ENCODE peak calls at places on chromosomes 4 and X, in five cellular contexts. D, Z, S, R and Y are unnamed samples.
A peak's percentile ranks its signal among the peaks of the same experiment; 100 is the strongest.

GRCh38 chr4:183504064-183504929 is 561 bp upstream of the ING2 start:
- DNase-seq in Z (peak; percentile 97), R (peak; percentile 87), D (peak; percentile 99), S (peak; percentile 99), Y (peak; percentile 98)

GRCh38 chr4:6019316-6020263 is 1.4 kb upstream of the C4orf50 start:
- DNase-seq in S (peak; percentile 3), D (peak; percentile 54), Z (peak; percentile 45), R (peak; percentile 26), Y (peak; percentile 65)

GRCh38 chr4:161428180-161428965 is 735.4 kb downstream of the FSTL5 start:
- DNase-seq in Z (no peak), R (no peak), D (no peak), S (no peak), Y (no peak)

GRCh38 chr4:155079866-155080265 is 128.6 kb upstream of the NPY2R start:
- DNase-seq in Z (no peak), S (no peak), R (no peak), D (no peak), Y (no peak)

GRCh38 chrX:112863850-112864249 is 23.2 kb upstream of the AMOT start:
- DNase-seq in R (no peak), Z (no peak), S (no peak), D (no peak), Y (no peak)

GRCh38 chr4:41179086-41179374 is 35.3 kb downstream of the APBB2 start:
- DNase-seq in D (no peak), R (no peak), S (no peak), Z (no peak), Y (no peak)

GRCh38 chrX:370963-371745 is 15.6 kb downstream of the PPP2R3B start:
- DNase-seq in R (no peak), D (no peak), Z (no peak), S (no peak), Y (no peak)

GRCh38 chr4:60989141-60989540 is 211.0 kb upstream of the ADGRL3 start:
- DNase-seq in S (no peak), D (no peak), Z (no peak), R (no peak), Y (no peak)

GRCh38 chr4:135239964-135240363 is 1038.4 kb upstream of the PABPC4L start:
- DNase-seq in R (no peak), S (no peak), D (no peak), Z (no peak), Y (no peak)